ENCODE peak calls at places on chromosome 21, in four cellular contexts. K is WERI-Rb-1, Q is BE2C, W is AG04450. Z is an unnamed sample.

GRCh38 chr21:40404319-40404906 is 442.5 kb downstream of the DSCAM start:
- DNase-seq in K (no peak), W (no peak), Q (no peak), Z (no peak)

GRCh38 chr21:36186506-36187399 is 30.1 kb downstream of the DOP1B start:
- DNase-seq in Q (no peak), K (no peak), W (no peak), Z (no peak)

GRCh38 chr21:43600642-43601397 is 58.5 kb downstream of the HSF2BP start:
- DNase-seq in K (peak; percentile 51), W (peak; percentile 84), Q (peak; percentile 27), Z (peak; percentile 83)

GRCh38 chr21:37627561-37627960 is 261.0 kb downstream of the DYRK1A start:
- DNase-seq in K (no peak), Q (no peak), W (no peak), Z (no peak)

GRCh38 chr21:38861989-38862683 is 56.4 kb downstream of the ETS2 start:
- DNase-seq in W (no peak), K (no peak), Q (no peak), Z (no peak)

GRCh38 chr21:39463308-39463707 is 11.5 kb downstream of the SH3BGR start:
- DNase-seq in K (no peak), Q (no peak), W (no peak), Z (no peak)

GRCh38 chr21:37891953-37892352 is 24.3 kb downstream of the KCNJ6 start:
- DNase-seq in K (no peak), W (no peak), Q (no peak), Z (no peak)

GRCh38 chr21:31088196-31088751 is 50.0 kb upstream of the KRTAP19-8 start:
- DNase-seq in Q (no peak), W (no peak), K (no peak), Z (no peak)

GRCh38 chr21:39325458-39325857 is 12.0 kb upstream of the BRWD1 start:
- DNase-seq in K (no peak), Q (no peak), W (no peak), Z (no peak)

GRCh38 chr21:20250337-20250736 is 747.9 kb upstream of the NCAM2 start:
- DNase-seq in Q (no peak), K (no peak), W (no peak), Z (no peak)

GRCh38 chr21:43884012-43884860 is 19.2 kb downstream of the AGPAT3 start:
- DNase-seq in K (peak; percentile 86), Q (peak; percentile 34), W (no peak), Z (no peak)

GRCh38 chr21:39221997-39222486 is 38.8 kb upstream of the PSMG1 start:
- DNase-seq in W (no peak), Q (no peak), K (no peak), Z (no peak)

GRCh38 chr21:45927032-45927431 is 54.5 kb upstream of the COL6A1 start:
- DNase-seq in W (no peak), Q (no peak), K (no peak), Z (no peak)

GRCh38 chr21:31908106-31909031 is 35.5 kb downstream of the HUNK start:
- DNase-seq in W (no peak), K (no peak), Q (no peak), Z (peak; percentile 56)

GRCh38 chr21:37060296-37060695 is 12.6 kb downstream of the PIGP start:
- DNase-seq in K (peak; percentile 62), W (peak; percentile 86), Q (peak; percentile 45), Z (peak; percentile 92)

GRCh38 chr21:45255381-45256020 is 32.2 kb downstream of the POFUT2 start:
- DNase-seq in Q (no peak), W (no peak), K (no peak), Z (no peak)

GRCh38 chr21:45225041-45225740 is 62.5 kb downstream of the POFUT2 start:
- DNase-seq in W (no peak), K (peak; percentile 64), Q (no peak), Z (no peak)

GRCh38 chr21:39048574-39048973 is 134.7 kb downstream of the PSMG1 start:
- DNase-seq in K (no peak), W (no peak), Q (no peak), Z (no peak)

GRCh38 chr21:26098758-26099157 is 71.8 kb downstream of the APP start:
- DNase-seq in Q (no peak), K (no peak), W (no peak), Z (no peak)

GRCh38 chr21:36589352-36589971 is 109.5 kb upstream of the SIM2 start:
- DNase-seq in K (peak; percentile 71), W (no peak), Q (peak; percentile 42), Z (no peak)

GRCh38 chr21:43956667-43957030 is 55.5 kb upstream of the TRAPPC10 start:
- DNase-seq in Q (no peak), K (no peak), W (no peak), Z (peak; percentile 4)

GRCh38 chr21:36987845-36988244 is 18.7 kb upstream of the RIPPLY3 start:
- DNase-seq in K (no peak), W (no peak), Q (no peak), Z (no peak)

GRCh38 chr21:43866233-43866632 is 1.2 kb downstream of the AGPAT3 start:
- DNase-seq in K (no peak), Q (peak; percentile 45), W (no peak), Z (peak; percentile 7)

GRCh38 chr21:45283019-45283610 is 4.6 kb downstream of the POFUT2 start:
- DNase-seq in Q (no peak), W (no peak), K (peak; percentile 6), Z (no peak)

GRCh38 chr21:32094792-32095191 is 184.1 kb downstream of the MIS18A start:
- DNase-seq in W (no peak), Q (no peak), K (no peak), Z (no peak)

GRCh38 chr21:38628426-38628825 is 130.1 kb upstream of the ERG start:
- DNase-seq in K (no peak), W (no peak), Q (no peak), Z (no peak)

GRCh38 chr21:45073301-45074047 is 906 bp upstream of the ADARB1 start:
- DNase-seq in Q (peak; percentile 58), K (peak; percentile 55), W (no peak), Z (no peak)

GRCh38 chr21:31795992-31796391 is 64.1 kb upstream of the SCAF4 start:
- DNase-seq in Q (no peak), W (no peak), K (no peak), Z (no peak)

GRCh38 chr21:39564200-39564599 is 48.5 kb upstream of the B3GALT5 start:
- DNase-seq in K (no peak), W (no peak), Q (no peak), Z (no peak)

GRCh38 chr21:18832950-18833349 is 429.4 kb upstream of the TMPRSS15 start:
- DNase-seq in Q (no peak), W (no peak), K (no peak), Z (no peak)

GRCh38 chr21:45372732-45373355 is 32.1 kb upstream of the COL18A1 start:
- DNase-seq in K (no peak), W (no peak), Q (no peak), Z (no peak)

GRCh38 chr21:26686278-26686677 is 113.2 kb upstream of the CYYR1 start:
- DNase-seq in Q (peak; percentile 67), K (no peak), W (no peak), Z (no peak)

GRCh38 chr21:41219498-41220207 is 51.7 kb downstream of the BACE2 start:
- DNase-seq in Q (no peak), K (no peak), W (no peak), Z (no peak)

GRCh38 chr21:44881586-44881939 is 8.1 kb upstream of the PTTG1IP start:
- DNase-seq in K (no peak), Q (no peak), W (no peak), Z (no peak)

GRCh38 chr21:30935121-30935888 is 53.9 kb upstream of the KRTAP11-1 start:
- DNase-seq in K (no peak), Q (no peak), W (no peak), Z (no peak)

GRCh38 chr21:34635307-34635706 is 20.4 kb upstream of the RCAN1 start:
- DNase-seq in Q (peak; percentile 27), K (peak; percentile 49), W (no peak), Z (no peak)
- TF ChIP-seq CTCF in Q (peak; percentile 49), K (peak; percentile 83), W (peak; percentile 23), Z (peak; percentile 20)

GRCh38 chr21:42469272-42469671 is 26.8 kb downstream of the RSPH1 start:
- DNase-seq in W (no peak), Q (no peak), K (no peak), Z (no peak)

GRCh38 chr21:42466700-42467612 is 29.1 kb downstream of the RSPH1 start:
- DNase-seq in K (peak; percentile 44), Q (no peak), W (no peak), Z (no peak)

GRCh38 chr21:42467613-42467983 is 28.4 kb downstream of the RSPH1 start:
- DNase-seq in K (no peak), W (no peak), Q (no peak), Z (no peak)

GRCh38 chr21:42471206-42471605 is 24.8 kb downstream of the RSPH1 start:
- DNase-seq in K (no peak), Q (no peak), W (no peak), Z (no peak)

DNA sequence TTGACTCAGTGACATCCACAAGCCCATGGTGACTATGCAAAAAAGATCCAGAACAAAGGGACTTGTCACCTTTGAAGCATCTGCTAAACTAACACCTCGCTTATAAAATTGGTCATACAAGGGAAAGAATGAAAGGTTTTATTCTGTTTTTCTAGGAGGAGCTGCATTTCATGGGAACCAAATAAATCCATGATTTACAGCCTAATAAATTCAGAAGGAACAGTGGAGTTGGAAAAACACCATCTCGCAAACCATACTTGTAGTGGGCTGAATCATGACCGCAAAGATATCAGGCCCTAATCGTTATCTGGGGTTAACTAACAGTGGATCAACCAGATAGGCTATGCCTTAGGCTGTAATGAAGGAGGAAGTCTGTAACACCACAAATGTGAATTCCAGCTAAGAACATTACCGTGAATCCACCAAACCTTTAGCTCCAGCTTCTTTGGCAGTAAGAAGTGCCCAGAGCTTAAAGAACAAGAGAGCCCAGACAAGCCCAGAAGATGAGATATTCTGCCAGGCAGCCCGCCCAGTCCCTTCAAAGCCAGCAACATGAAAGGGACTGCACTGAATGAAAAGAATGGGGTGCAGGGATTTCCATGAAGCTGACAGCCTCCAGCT is 27.4 kb downstream of the RSPH1 start:
- DNase-seq in K (no peak), W (no peak), Q (no peak), Z (no peak)
- H3K4me3 ChIP-seq in K (no peak overlapping the region), W (no peak overlapping the region), Q (no peak overlapping the region), Z (no peak overlapping the region)

GRCh38 chr21:33478858-33479678 is 706 bp downstream of the TMEM50B start:
- DNase-seq in Q (peak; percentile 46), W (no peak), K (no peak), Z (no peak)

GRCh38 chr21:33481314-33481943 is 1.7 kb upstream of the TMEM50B start:
- DNase-seq in Q (no peak), W (no peak), K (no peak), Z (no peak)

GRCh38 chr21:33478182-33478581 is 1.6 kb downstream of the TMEM50B start:
- DNase-seq in K (no peak), W (no peak), Q (no peak), Z (no peak)

GRCh38 chr21:33480481-33481103 is 818 bp upstream of the TMEM50B start:
- DNase-seq in Q (no peak), K (no peak), W (no peak), Z (no peak)

GRCh38 chr21:33479679-33480480 is at the start of gene TMEM50B:
- DNase-seq in K (peak; percentile 98), W (peak; percentile 91), Q (peak; percentile 98), Z (peak; percentile 52)
- TF ChIP-seq CTCF in K (peak; percentile 80), W (peak; percentile 45), Q (peak; percentile 42), Z (peak; percentile 56)

DNA sequence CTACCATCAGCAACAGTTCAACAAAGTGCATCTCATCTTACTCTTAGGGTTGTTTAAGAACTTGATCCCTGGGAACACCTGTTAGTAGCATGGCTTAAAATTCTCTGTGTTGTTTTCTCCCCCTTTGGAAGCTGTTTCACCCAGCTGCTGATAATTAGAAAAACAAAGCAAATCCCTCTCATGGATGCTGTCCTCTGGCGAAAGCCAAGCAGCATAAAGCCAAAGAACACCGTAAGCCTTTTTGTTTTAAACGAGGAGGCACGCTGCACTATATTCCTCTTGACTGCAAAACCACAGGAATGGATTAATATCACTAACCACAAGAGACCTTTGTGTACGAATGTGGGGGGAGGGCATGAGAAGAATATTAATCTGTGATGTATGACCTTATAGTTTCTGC is 923.2 kb downstream of the LTN1 start:
- DNase-seq in W (peak; percentile 63), K (no peak), Q (no peak), Z (peak; percentile 38)
- H3K4me3 ChIP-seq in W (no peak overlapping the region), K (no peak overlapping the region), Q (no peak overlapping the region), Z (peak overlapping the region; percentile 13)